ENCODE peak calls at places on chromosomes 4 and X, in seven cellular contexts. U, N, C, B, Z, W and J are unnamed samples.

GRCh38 chrX:23766650-23767551 is 16.1 kb upstream of the SAT1 start:
- DNase-seq in B (no peak), Z (no peak), W (no peak), U (no peak), C (peak; percentile 41), N (no peak), J (no peak)

GRCh38 chr4:54272051-54272450 is 43.0 kb downstream of the PDGFRA start:
- DNase-seq in Z (no peak), W (no peak), U (no peak), C (no peak), B (no peak), N (no peak), J (no peak)

GRCh38 chr4:33149658-33150057 is 2429.5 kb downstream of the PCDH7 start:
- DNase-seq in C (no peak), W (no peak), N (no peak), B (no peak), U (no peak), Z (no peak), J (no peak)

GRCh38 chr4:8772499-8773123 is 99.0 kb downstream of the HMX1 start:
- DNase-seq in N (no peak), B (no peak), C (no peak), Z (no peak), U (no peak), W (no peak), J (no peak)

GRCh38 chr4:67332627-67333026 is 212.7 kb downstream of the CENPC start:
- DNase-seq in Z (peak; percentile 16), C (peak; percentile 1), W (no peak), U (no peak), N (no peak), B (peak; percentile 28), J (no peak)

GRCh38 chrX:10598540-10598939 is 21.8 kb downstream of the MID1 start:
- DNase-seq in U (no peak), N (no peak), B (no peak), W (no peak), C (no peak), Z (no peak), J (no peak)

GRCh38 chr4:149781150-149781549 is 34.5 kb downstream of the IQCM start:
- DNase-seq in N (no peak), B (no peak), Z (no peak), W (no peak), C (no peak), U (peak; percentile 42), J (no peak)

GRCh38 chr4:114311745-114312144 is 286.9 kb upstream of the UGT8 start:
- DNase-seq in C (no peak), N (no peak), W (no peak), Z (no peak), B (no peak), U (no peak), J (no peak)

GRCh38 chr4:48698029-48698901 is 81.8 kb downstream of the FRYL start:
- DNase-seq in W (no peak), B (peak; percentile 12), U (peak; percentile 44), C (no peak), N (no peak), Z (peak; percentile 75), J (peak; percentile 75)

GRCh38 chrX:14496674-14497073 is 32.7 kb upstream of the GLRA2 start:
- DNase-seq in B (no peak), N (no peak), Z (no peak), U (no peak), W (no peak), C (no peak), J (no peak)

GRCh38 chr4:86184216-86184915 is 175.5 kb downstream of the MAPK10 start:
- DNase-seq in U (no peak), Z (no peak), B (no peak), C (no peak), W (no peak), N (no peak), J (no peak)

GRCh38 chr4:159498371-159499115 is 395.7 kb downstream of the RAPGEF2 start:
- DNase-seq in W (no peak), Z (peak; percentile 17), U (no peak), B (no peak), N (no peak), C (no peak), J (no peak)

GRCh38 chr4:111595456-111595855 is 549.8 kb upstream of the FAM241A start:
- DNase-seq in B (no peak), U (no peak), N (no peak), Z (no peak), C (no peak), W (no peak), J (no peak)

GRCh38 chr4:111883557-111883999 is 261.7 kb upstream of the FAM241A start:
- DNase-seq in Z (no peak), B (no peak), C (no peak), W (no peak), N (no peak), U (no peak), J (no peak)

GRCh38 chr4:57136281-57136680 is 26.1 kb upstream of the IGFBP7 start:
- DNase-seq in U (no peak), N (no peak), C (no peak), W (no peak), B (no peak), Z (no peak), J (no peak)

GRCh38 chrX:20409991-20410390 is 143.3 kb upstream of the RPS6KA3 start:
- DNase-seq in U (no peak), C (no peak), W (no peak), N (no peak), Z (peak; percentile 65), B (no peak), J (no peak)
- TF ChIP-seq SIN3A in U (no peak), C (no peak), W (no peak), N (no peak), Z (no peak), B (no peak), J (no peak)

DNA sequence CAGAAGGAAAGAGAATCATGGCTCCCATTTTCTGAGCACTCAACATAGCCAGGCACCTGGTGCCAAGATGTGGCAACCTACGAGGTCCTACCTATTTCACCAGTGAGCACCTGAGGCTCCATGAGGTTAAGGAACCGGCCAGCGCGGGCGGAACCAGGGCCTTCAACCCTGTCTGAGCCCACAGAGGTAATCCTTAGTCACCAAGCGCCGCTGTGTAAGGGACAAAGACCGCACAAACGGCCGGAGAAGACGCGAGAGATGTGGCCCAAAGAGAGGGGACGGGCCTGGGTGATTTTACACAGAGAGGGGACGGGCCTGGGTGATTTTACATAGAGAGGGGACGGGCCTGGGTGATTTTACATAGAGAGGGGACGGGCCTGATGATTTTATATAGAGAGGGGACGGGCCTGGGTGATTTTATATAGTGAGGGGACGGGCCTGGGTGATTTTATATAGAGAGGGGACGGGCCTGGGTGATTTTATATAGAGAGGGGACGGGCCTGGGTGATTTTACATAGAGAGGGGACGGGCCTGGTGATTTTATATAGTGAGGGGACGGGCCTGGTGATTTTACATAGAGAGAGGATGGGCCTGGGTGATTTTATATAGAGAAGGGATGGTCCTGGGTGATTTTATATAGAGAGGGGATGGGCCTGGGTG is 114.2 kb downstream of the SMIM20 start:
- DNase-seq in Z (no peak), B (no peak), N (peak; percentile 62), C (no peak), W (no peak), U (no peak), J (no peak)
- H3K27ac ChIP-seq in Z (no peak overlapping the region), B (no peak overlapping the region), N (peak overlapping the region; percentile 95), C (no peak overlapping the region), W (no peak overlapping the region), U (no peak overlapping the region), J (no peak overlapping the region)

GRCh38 chrX:12790878-12791252 is 347 bp upstream of the PRPS2 start:
- DNase-seq in W (no peak), Z (no peak), C (no peak), U (no peak), N (no peak), B (no peak), J (no peak)

GRCh38 chrX:12789976-12790375 is 1.2 kb upstream of the PRPS2 start:
- DNase-seq in Z (no peak), N (no peak), W (no peak), U (no peak), C (no peak), B (no peak), J (no peak)

GRCh38 chrX:12792711-12793110 is 1.5 kb downstream of the PRPS2 start:
- DNase-seq in C (no peak), W (no peak), N (no peak), Z (no peak), B (no peak), U (no peak), J (no peak)

GRCh38 chrX:12788645-12789044 is 2.6 kb upstream of the PRPS2 start:
- DNase-seq in C (no peak), B (no peak), N (no peak), W (no peak), U (no peak), Z (no peak), J (no peak)

GRCh38 chrX:12791253-12792228 is at the start of gene PRPS2:
- DNase-seq in N (peak; percentile 76), B (peak; percentile 86), Z (peak; percentile 16), C (peak; percentile 88), U (no peak), W (no peak), J (no peak)
- TF ChIP-seq POLR2AphosphoS5 in N (no peak), B (peak; percentile 65), Z (peak; percentile 59), C (no peak), U (peak; percentile 35), W (no peak), J (no peak)

GRCh38 chr4:72505314-72505744 is 63.7 kb downstream of the ADAMTS3 start:
- DNase-seq in B (peak; percentile 27), Z (peak; percentile 24), U (peak; percentile 0), W (no peak), N (peak; percentile 53), C (peak; percentile 48), J (peak; percentile 17)
- TF ChIP-seq SIN3A in B (no peak), Z (no peak), U (no peak), W (no peak), N (no peak), C (no peak), J (no peak)

DNA sequence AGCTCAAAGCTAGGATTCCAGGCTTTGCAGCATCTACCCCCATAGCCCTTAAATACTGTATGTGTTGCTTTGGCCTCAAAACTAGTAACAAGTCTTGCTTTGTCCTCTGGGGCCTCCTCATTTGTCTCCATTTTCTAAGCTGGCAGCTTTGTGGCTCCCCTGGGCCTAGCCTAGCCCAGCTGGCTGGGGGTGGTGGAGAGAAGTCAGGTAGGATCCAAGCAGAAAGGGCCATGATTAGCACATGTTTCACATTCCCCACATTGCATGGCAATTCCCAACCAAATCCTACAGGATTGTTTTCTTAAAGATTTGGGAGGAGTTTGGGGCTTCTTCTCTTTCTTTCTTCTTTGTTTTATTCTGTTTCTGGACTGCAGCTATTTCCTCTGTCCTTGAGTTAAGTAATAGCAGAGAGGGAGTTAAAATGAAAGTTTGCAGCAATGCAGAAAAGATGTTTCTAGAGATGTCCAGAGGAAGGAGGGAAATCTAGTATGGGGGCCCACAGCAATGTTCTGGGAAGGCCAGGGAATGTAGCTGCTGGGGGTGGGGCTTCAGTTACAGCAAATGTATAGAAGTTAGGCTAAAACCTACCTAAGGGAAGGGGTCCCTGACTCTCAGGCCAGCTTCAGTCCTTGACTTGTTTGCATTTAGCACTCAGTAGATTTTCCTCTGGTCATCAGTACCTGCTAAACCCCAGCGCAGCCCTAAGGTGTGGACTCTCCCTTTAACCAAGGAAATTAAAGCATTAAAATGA is 92.0 kb downstream of the SHROOM4 start:
- DNase-seq in B (no peak), C (no peak), W (no peak), Z (no peak), N (no peak), U (no peak), J (no peak)
- H3K27ac ChIP-seq in B (no peak overlapping the region), C (no peak overlapping the region), W (no peak overlapping the region), Z (no peak overlapping the region), N (no peak overlapping the region), U (no peak overlapping the region), J (no peak overlapping the region)

GRCh38 chr4:139556735-139557505 is 901 bp upstream of the SETD7 start:
- DNase-seq in N (peak; percentile 74), B (no peak), U (no peak), C (peak; percentile 69), W (no peak), Z (no peak), J (no peak)
- TF ChIP-seq POLR2AphosphoS5 in N (no peak), B (no peak), U (peak; percentile 47), C (no peak), W (no peak), Z (no peak), J (no peak)